ENCODE peak calls at places on chromosome 10, in four cellular contexts. Y, V, B and M are unnamed samples.

GRCh38 chr10:91708174-91708861 is 75.4 kb upstream of the PPP1R3C start:
- DNase-seq in B (no peak), V (no peak), Y (no peak), M (no peak)

GRCh38 chr10:31101123-31101522 is 69.5 kb upstream of the ZNF438 start:
- DNase-seq in Y (peak; percentile 92), B (no peak), V (peak; percentile 88), M (no peak)

GRCh38 chr10:16891375-16892313 is 74.4 kb upstream of the RSU1 start:
- DNase-seq in B (peak; percentile 64), Y (peak; percentile 96), V (peak; percentile 59), M (no peak)

GRCh38 chr10:131238669-131239280 is 72.7 kb downstream of the TCERG1L start:
- DNase-seq in Y (no peak), B (no peak), V (no peak), M (no peak)

GRCh38 chr10:30215631-30216030 is 133.4 kb downstream of the MTPAP start:
- DNase-seq in B (peak; percentile 55), Y (peak; percentile 58), V (no peak), M (no peak)

GRCh38 chr10:62466590-62466989 is 92.4 kb downstream of the ZNF365 start:
- DNase-seq in V (no peak), Y (no peak), B (no peak), M (no peak)

GRCh38 chr10:5254488-5254887 is 57.9 kb downstream of the AKR1C4 start:
- DNase-seq in V (no peak), B (no peak), Y (no peak), M (no peak)

GRCh38 chr10:127184582-127184981 is 11.8 kb downstream of the INSYN2A start:
- DNase-seq in Y (no peak), B (no peak), V (no peak), M (no peak)

GRCh38 chr10:84727398-84727797 is 399.0 kb downstream of the CCSER2 start:
- DNase-seq in V (no peak), Y (no peak), B (no peak), M (no peak)

GRCh38 chr10:67772894-67773511 is 65.0 kb downstream of the DNAJC12 start:
- DNase-seq in Y (peak; percentile 17), V (peak; percentile 0), B (no peak), M (no peak)

GRCh38 chr10:48594799-48595198 is 10.1 kb downstream of the ARHGAP22 start:
- DNase-seq in V (no peak), B (no peak), Y (no peak), M (no peak)

GRCh38 chr10:35306852-35307251 is 29.5 kb upstream of the CCNY start:
- DNase-seq in B (no peak), Y (peak; percentile 36), V (no peak), M (no peak)

GRCh38 chr10:31697271-31698168 is 231.1 kb downstream of the ARHGAP12 start:
- DNase-seq in V (peak; percentile 86), B (peak; percentile 57), Y (peak; percentile 90), M (peak; percentile 60)

GRCh38 chr10:124732931-124733536 is 11.1 kb downstream of the FAM53B start:
- DNase-seq in B (no peak), V (peak; percentile 37), Y (peak; percentile 70), M (no peak)

GRCh38 chr10:99551616-99552015 is 18.9 kb downstream of the NKX2-3 start:
- DNase-seq in B (no peak), Y (no peak), V (no peak), M (no peak)

DNA sequence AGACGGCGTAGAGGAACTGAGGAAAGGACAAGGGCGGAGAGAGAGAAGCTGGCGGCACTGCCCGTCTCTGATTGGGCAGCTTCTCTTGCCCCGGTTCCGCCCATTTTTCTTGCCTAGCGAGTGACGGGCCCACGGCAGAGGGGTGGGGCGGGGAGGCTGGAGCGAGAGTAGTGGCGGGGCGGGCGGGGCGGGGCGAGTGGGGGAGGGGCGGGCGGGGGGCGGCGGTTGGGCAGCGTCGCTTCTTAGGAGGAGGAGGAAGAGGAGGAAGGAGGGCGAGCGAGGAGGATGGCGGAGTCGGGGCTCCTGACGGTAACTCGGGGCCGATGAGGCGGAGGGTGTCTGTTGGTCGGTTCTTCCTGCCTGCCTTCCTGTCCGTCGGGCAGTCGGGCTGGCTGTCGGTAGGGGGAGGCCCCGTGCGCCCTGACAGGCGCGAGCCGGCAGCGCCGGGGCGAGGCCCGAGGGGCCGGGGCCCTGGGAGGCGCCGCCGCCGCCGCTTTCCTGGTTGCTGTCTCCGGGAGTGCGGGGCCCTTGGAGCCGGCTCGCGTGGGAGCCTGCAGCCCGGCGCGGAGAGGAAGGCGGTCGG is at the start of gene SHOC2:
- DNase-seq in V (no peak), B (peak; percentile 68), Y (no peak), M (peak; percentile 86)
- TF ChIP-seq CTCF in V (peak; percentile 46), B (no peak), Y (peak; percentile 2), M (no peak)

GRCh38 chr10:90148121-90148855 is 446.9 kb downstream of the KIF20B start:
- DNase-seq in B (peak; percentile 11), Y (peak; percentile 80), V (no peak), M (no peak)
- TF ChIP-seq CTCF in B (peak; percentile 30), Y (peak; percentile 76), V (peak; percentile 66), M (no peak)

DNA sequence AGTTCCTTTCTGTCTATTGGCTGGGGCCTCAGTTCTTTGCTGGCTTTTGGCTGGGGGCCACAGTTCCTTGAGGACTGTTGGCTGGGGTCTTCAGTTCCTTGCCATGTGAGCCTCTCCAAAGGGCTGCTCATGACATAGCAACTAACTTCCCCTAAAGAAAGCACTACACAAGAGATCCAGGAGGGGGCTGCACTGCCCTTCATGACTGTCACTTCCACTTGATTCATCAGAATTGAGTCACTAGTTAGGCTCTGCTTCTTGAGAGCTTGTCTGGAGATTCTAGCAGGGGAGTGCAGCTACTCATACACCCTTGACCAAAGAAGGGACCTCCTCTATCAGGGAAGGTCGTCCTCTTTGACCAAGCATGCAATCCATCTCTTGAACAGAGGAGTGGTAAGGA is 38.0 kb upstream of the MKX start:
- DNase-seq in B (peak; percentile 53), V (peak; percentile 79), Y (peak; percentile 63), M (no peak)
- TF ChIP-seq CTCF in B (peak; percentile 43), V (peak; percentile 80), Y (peak; percentile 46), M (no peak)

GRCh38 chr10:111034598-111035310 is 42.1 kb upstream of the ADRA2A start:
- DNase-seq in Y (no peak), B (no peak), V (no peak), M (no peak)

GRCh38 chr10:111035542-111035941 is 41.3 kb upstream of the ADRA2A start:
- DNase-seq in Y (no peak), V (no peak), B (no peak), M (no peak)

GRCh38 chr10:111039522-111039921 is 37.3 kb upstream of the ADRA2A start:
- DNase-seq in Y (no peak), B (no peak), V (no peak), M (no peak)

GRCh38 chr10:111037868-111038267 is 39.0 kb upstream of the ADRA2A start:
- DNase-seq in Y (peak; percentile 13), B (no peak), V (no peak), M (no peak)
- TF ChIP-seq CTCF in Y (peak; percentile 40), B (peak; percentile 58), V (peak; percentile 51), M (no peak)